ENCODE peak calls at places on chromosomes 7 and 10, in ten cellular contexts. P, J, E, B, W, F, V, M, Z and G are unnamed samples.
A peak's percentile ranks its signal among the peaks of the same experiment; 100 is the strongest.

GRCh38 chr10:3482200-3482993 is 302.6 kb downstream of the KLF6 start:
- DNase-seq in B (peak; percentile 42), F (peak; percentile 88), V (peak; percentile 85), E (no peak), P (peak; percentile 83), M (no peak), J (peak; percentile 96), Z (peak; percentile 95), W (no peak), G (peak; percentile 56)

GRCh38 chr7:8035647-8036518 is 67.3 kb downstream of the GLCCI1 start:
- DNase-seq in P (no peak), J (peak; percentile 10), F (peak; percentile 10), E (no peak), Z (peak; percentile 6), B (no peak), W (no peak), M (peak; percentile 65), V (no peak), G (no peak)

GRCh38 chr10:93436577-93436976 is 45.6 kb downstream of the MYOF start:
- DNase-seq in W (no peak), Z (no peak), M (no peak), E (no peak), P (peak; percentile 40), F (no peak), B (peak; percentile 46), V (peak; percentile 93), J (peak; percentile 99), G (no peak)

GRCh38 chr10:24374134-24374915 is 165.4 kb downstream of the KIAA1217 start:
- DNase-seq in M (no peak), Z (no peak), V (no peak), B (no peak), F (no peak), J (peak; percentile 91), W (no peak), E (no peak), P (peak; percentile 44), G (no peak)

GRCh38 chr7:2560175-2560695 is 1.5 kb downstream of the IQCE start:
- DNase-seq in M (no peak), J (no peak), B (no peak), W (no peak), F (no peak), E (no peak), V (no peak), P (peak; percentile 19), Z (no peak), G (no peak)

GRCh38 chr7:44188480-44189225 is 586 bp downstream of the GCK start:
- DNase-seq in V (peak; percentile 42), Z (no peak), F (no peak), P (no peak), M (no peak), B (no peak), E (no peak), J (no peak), W (no peak), G (no peak)

GRCh38 chr7:134422646-134423045 is 36.3 kb downstream of the AKR1B1 start:
- DNase-seq in P (no peak), W (no peak), M (no peak), J (no peak), F (no peak), E (no peak), Z (no peak), B (no peak), V (no peak), G (no peak)

GRCh38 chr7:140674899-140675701 is 2.4 kb downstream of the ADCK2 start:
- DNase-seq in B (no peak), J (peak; percentile 25), W (no peak), V (peak; percentile 76), F (peak; percentile 27), M (peak; percentile 29), Z (peak; percentile 60), P (peak; percentile 80), E (no peak), G (no peak)

GRCh38 chr10:98388086-98388655 is 26.8 kb downstream of the PYROXD2 start:
- DNase-seq in V (no peak), B (no peak), P (no peak), W (no peak), Z (no peak), J (no peak), M (no peak), E (no peak), F (no peak), G (no peak)

GRCh38 chr10:93993782-93994668 is at the start of gene PLCE1:
- DNase-seq in E (peak; percentile 62), J (no peak), B (peak; percentile 70), F (no peak), W (peak; percentile 38), Z (peak; percentile 80), V (peak; percentile 78), P (peak; percentile 59), M (peak; percentile 66), G (peak; percentile 51)

GRCh38 chr10:69428138-69428537 is 11.4 kb upstream of the TACR2 start:
- DNase-seq in P (no peak), M (no peak), J (no peak), Z (peak; percentile 29), V (no peak), E (no peak), F (no peak), B (no peak), W (no peak), G (no peak)

GRCh38 chr10:103374263-103374662 is 6.5 kb downstream of the TAF5 start:
- DNase-seq in E (no peak), J (no peak), P (no peak), W (no peak), M (no peak), V (no peak), F (no peak), B (no peak), Z (no peak), G (no peak)

GRCh38 chr10:75424553-75424952 is 6.9 kb upstream of the LRMDA start:
- DNase-seq in Z (no peak), W (no peak), B (no peak), J (no peak), V (no peak), P (no peak), E (no peak), F (no peak), M (no peak), G (no peak)

GRCh38 chr7:129423700-129424410 is 10.4 kb upstream of the STRIP2 start:
- DNase-seq in J (peak; percentile 10), F (no peak), Z (no peak), W (no peak), M (peak; percentile 5), B (no peak), P (no peak), E (no peak), V (no peak), G (no peak)

GRCh38 chr7:143381427-143382125 is 431 bp downstream of the ZYX start:
- DNase-seq in P (peak; percentile 77), J (peak; percentile 57), F (no peak), Z (peak; percentile 68), V (peak; percentile 89), B (peak; percentile 85), W (peak; percentile 83), E (peak; percentile 80), M (no peak), G (peak; percentile 72)

GRCh38 chr10:95845411-95845810 is 62.4 kb upstream of the CC2D2B start:
- DNase-seq in F (no peak), P (no peak), Z (no peak), B (no peak), J (no peak), W (no peak), M (no peak), V (no peak), E (no peak), G (no peak)
- H3K27ac ChIP-seq in F (no peak overlapping the region), P (no peak overlapping the region), Z (no peak overlapping the region), B (no peak overlapping the region), J (no peak overlapping the region), W (no peak overlapping the region), M (no peak overlapping the region), V (no peak overlapping the region), E (no peak overlapping the region), G (no peak overlapping the region)

GRCh38 chr10:11396311-11396960 is 215.0 kb downstream of the USP6NL start:
- DNase-seq in P (no peak), M (no peak), V (peak; percentile 57), F (no peak), B (no peak), W (no peak), E (no peak), Z (no peak), J (no peak), G (no peak)

GRCh38 chr10:11397077-11397476 is 214.4 kb downstream of the USP6NL start:
- DNase-seq in P (no peak), J (no peak), F (no peak), M (no peak), V (peak; percentile 19), W (no peak), B (no peak), Z (no peak), E (no peak), G (no peak)

GRCh38 chr10:11395581-11396310 is 215.7 kb downstream of the USP6NL start:
- DNase-seq in M (no peak), B (no peak), J (no peak), W (no peak), E (no peak), P (no peak), F (no peak), V (peak; percentile 18), Z (no peak), G (no peak)

GRCh38 chr10:11388996-11389395 is 222.5 kb downstream of the USP6NL start:
- DNase-seq in M (no peak), Z (no peak), J (no peak), V (no peak), W (no peak), B (no peak), E (no peak), P (no peak), F (no peak), G (no peak)

GRCh38 chr10:11392776-11393175 is 218.7 kb downstream of the USP6NL start:
- DNase-seq in P (no peak), E (no peak), F (no peak), V (no peak), B (no peak), M (no peak), Z (no peak), W (no peak), J (no peak), G (no peak)
- TF ChIP-seq CTCF in P (no peak), E (no peak), F (no peak), V (no peak), B (no peak), M (no peak), Z (no peak), W (no peak), J (no peak), G (no peak)

DNA sequence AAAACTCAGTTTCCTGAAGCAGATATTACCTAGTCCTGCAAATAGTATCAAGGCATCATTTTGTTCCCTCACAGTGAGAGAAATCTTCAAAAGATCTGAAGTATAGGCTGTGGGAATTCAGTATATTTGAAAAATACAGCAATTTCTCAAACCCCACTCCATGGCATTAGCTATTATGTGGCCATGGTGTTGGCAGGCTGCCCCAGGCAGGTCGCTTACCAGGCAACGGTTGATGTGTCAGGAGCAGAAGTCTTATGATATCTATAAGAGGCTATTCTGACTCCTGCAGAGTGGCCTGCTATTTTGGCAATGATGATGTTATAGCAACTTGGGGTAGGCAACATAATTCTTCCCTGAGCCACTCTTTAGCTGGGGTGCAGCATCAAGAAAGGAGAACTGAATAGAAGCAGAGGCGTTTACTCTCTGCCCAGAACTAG is 187.9 kb downstream of the PLXDC2 start:
- DNase-seq in W (peak; percentile 57), F (no peak), M (peak; percentile 17), J (peak; percentile 72), V (peak; percentile 74), E (peak; percentile 62), Z (peak; percentile 37), P (peak; percentile 57), B (peak; percentile 56), G (peak; percentile 44)
- H3K27ac ChIP-seq in W (peak overlapping the region; percentile 80), F (no peak overlapping the region), M (peak overlapping the region; percentile 91), J (peak overlapping the region; percentile 82), V (peak overlapping the region; percentile 80), E (peak overlapping the region; percentile 95), Z (peak overlapping the region; percentile 32), P (peak overlapping the region; percentile 78), B (peak overlapping the region; percentile 72), G (peak overlapping the region; percentile 91)

GRCh38 chr7:12291870-12292269 is 80.8 kb downstream of the TMEM106B start:
- DNase-seq in B (no peak), P (no peak), F (no peak), W (no peak), Z (no peak), M (peak; percentile 27), J (no peak), V (no peak), E (no peak), G (no peak)
- TF ChIP-seq CTCF in B (no peak), P (no peak), F (peak; percentile 52), W (no peak), Z (peak; percentile 24), M (peak; percentile 53), J (peak; percentile 15), V (no peak), E (no peak), G (no peak)